ENCODE peak calls at places on chromosomes 4 and X, in eight cellular contexts. T is NAMALWA; S is transverse colon; H is hypothalamus; M is KG1; L is fibroblast of pulmonary artery; B is CD8-positive, alpha-beta memory T cell; V is amniotic epithelial cell. D is an unnamed sample.
A peak's percentile ranks its signal among the peaks of the same experiment; 100 is the strongest.

GRCh38 chr4:174199735-174200134 is 83.7 kb downstream of the FBXO8 start:
- DNase-seq in H (no peak), M (no peak), S (no peak), B (no peak), T (no peak), L (no peak), V (no peak), D (no peak)

GRCh38 chrX:83469551-83469950 is 38.5 kb upstream of the POU3F4 start:
- DNase-seq in V (peak; percentile 0), B (no peak), H (peak; percentile 15), L (peak; percentile 0), M (no peak), S (peak; percentile 9), T (peak; percentile 68), D (no peak)

GRCh38 chr4:79150820-79151416 is 174.9 kb downstream of the NAA11 start:
- DNase-seq in H (no peak), B (no peak), T (no peak), S (no peak), L (no peak), V (no peak), M (no peak), D (no peak)

GRCh38 chr4:115596265-115597001 is 483.0 kb upstream of the NDST4 start:
- DNase-seq in S (no peak), B (no peak), L (no peak), V (no peak), T (no peak), M (no peak), H (no peak), D (no peak)

GRCh38 chrX:119655125-119655524 is 37.8 kb downstream of the SEPTIN6 start:
- DNase-seq in H (no peak), M (no peak), V (peak; percentile 97), L (peak; percentile 96), S (no peak), B (no peak), T (no peak), D (peak; percentile 55)

GRCh38 chr4:175070444-175070843 is 152.3 kb downstream of the ADAM29 start:
- DNase-seq in H (no peak), V (no peak), L (no peak), T (no peak), M (no peak), B (no peak), S (no peak), D (no peak)

GRCh38 chrX:53686151-53686885 is at the start of gene HUWE1:
- DNase-seq in B (peak; percentile 75), V (peak; percentile 57), L (peak; percentile 68), H (peak; percentile 69), S (peak; percentile 84), M (peak; percentile 3), T (peak; percentile 85), D (no peak)

GRCh38 chr4:105840426-105841174 is 54.7 kb upstream of the NPNT start:
- DNase-seq in L (no peak), V (no peak), M (no peak), H (no peak), S (no peak), B (no peak), T (no peak), D (no peak)

GRCh38 chr4:2954358-2955185 is 8.6 kb downstream of the NOP14 start:
- DNase-seq in V (peak; percentile 42), S (no peak), B (no peak), H (no peak), L (no peak), T (peak; percentile 72), M (no peak), D (no peak)

GRCh38 chr4:88159137-88159725 is 792 bp upstream of the ABCG2 start:
- DNase-seq in T (no peak), B (no peak), V (no peak), S (no peak), H (no peak), L (no peak), M (no peak), D (no peak)

GRCh38 chrX:96027363-96027894 is 657.2 kb upstream of the DIAPH2 start:
- DNase-seq in M (no peak), B (no peak), L (peak; percentile 14), T (no peak), H (no peak), V (no peak), S (no peak), D (no peak)

GRCh38 chrX:129983575-129984131 is 1.2 kb downstream of the BCORL1 start:
- DNase-seq in T (peak; percentile 17), M (no peak), H (no peak), B (peak; percentile 1), V (no peak), S (peak; percentile 23), L (no peak), D (no peak)

GRCh38 chr4:112894951-112895350 is 154.5 kb upstream of the ANK2 start:
- DNase-seq in S (no peak), L (no peak), T (no peak), B (no peak), M (no peak), V (no peak), H (no peak), D (no peak)

GRCh38 chr4:170256807-170257206 is 167.1 kb upstream of the AADAT start:
- DNase-seq in V (no peak), S (no peak), M (no peak), B (no peak), L (no peak), T (no peak), H (no peak), D (no peak)

D was measured in pulmonary artery endothelial cell.